ENCODE peak calls at places on chromosomes 5 and 9, in four cellular contexts. O, D, Y and W are unnamed samples.

GRCh38 chr9:20606637-20607036 is 15.7 kb downstream of the MLLT3 start:
- DNase-seq in O (no peak), D (no peak), Y (no peak), W (no peak)

GRCh38 chr5:83220331-83220730 is 143.0 kb downstream of the XRCC4 start:
- DNase-seq in O (no peak), D (no peak), Y (no peak), W (no peak)

GRCh38 chr9:115340314-115340713 is 222.4 kb upstream of the TNC start:
- DNase-seq in O (no peak), D (no peak), Y (no peak), W (no peak)

GRCh38 chr5:79990598-79991507 is at the start of gene MTX3:
- DNase-seq in O (peak; percentile 92), D (peak; percentile 89), Y (peak; percentile 41), W (peak; percentile 43)

GRCh38 chr9:6897831-6898230 is 140.1 kb downstream of the KDM4C start:
- DNase-seq in O (no peak), D (no peak), Y (no peak), W (no peak)

GRCh38 chr5:10229306-10230048 is 20.2 kb downstream of the ATPSCKMT start:
- DNase-seq in O (no peak), D (peak; percentile 6), Y (no peak), W (no peak)

GRCh38 chr9:70049672-70050271 is 6.1 kb downstream of the MAMDC2 start:
- DNase-seq in O (peak; percentile 85), D (no peak), Y (no peak), W (peak; percentile 47)

GRCh38 chr5:6193315-6193714 is 185.0 kb downstream of the MED10 start:
- DNase-seq in O (no peak), D (peak; percentile 54), Y (no peak), W (peak; percentile 6)

GRCh38 chr5:91219803-91220371 is 163.2 kb downstream of the ARRDC3 start:
- DNase-seq in O (no peak), D (peak; percentile 36), Y (no peak), W (no peak)